ENCODE peak calls at places on chromosomes 12 and 14, in four cellular contexts. Z is endothelial cell, Y is mucosa of descending colon, N is HT-29. C is an unnamed sample.

GRCh38 chr12:52221912-52222457 is 11.1 kb upstream of the KRT7 start:
- DNase-seq in Y (peak; percentile 78), Z (peak; percentile 81), N (peak; percentile 82), C (no peak)

GRCh38 chr12:130872179-130873096 is 572 bp downstream of the RAN start:
- DNase-seq in Y (peak; percentile 40), N (peak; percentile 41), Z (peak; percentile 35), C (no peak)

GRCh38 chr12:56929780-56930179 is 4.4 kb downstream of the SDR9C7 start:
- DNase-seq in Z (no peak), N (no peak), Y (no peak), C (no peak)

GRCh38 chr14:69259531-69260245 is at the start of gene GALNT16:
- DNase-seq in Z (peak; percentile 69), Y (peak; percentile 27), N (no peak), C (no peak)

GRCh38 chr14:90850487-90850886 is 34.3 kb upstream of the TTC7B start:
- DNase-seq in Z (peak; percentile 59), N (peak; percentile 50), Y (no peak), C (no peak)

GRCh38 chr12:18221726-18222125 is 39.6 kb upstream of the PIK3C2G start:
- DNase-seq in Z (no peak), N (no peak), Y (no peak), C (no peak)

GRCh38 chr12:50070314-50071060 is 13.1 kb downstream of the ASIC1 start:
- DNase-seq in Z (peak; percentile 86), Y (peak; percentile 83), N (peak; percentile 86), C (peak; percentile 74)

GRCh38 chr14:75290851-75291250 is 12.2 kb downstream of the FOS start:
- DNase-seq in Z (no peak), Y (no peak), N (no peak), C (no peak)

GRCh38 chr12:93886533-93887511 is 209.6 kb downstream of the CRADD start:
- DNase-seq in Y (no peak), Z (no peak), N (peak; percentile 75), C (peak; percentile 58)

GRCh38 chr12:130762319-130762675 is 46.2 kb upstream of the RIMBP2 start:
- DNase-seq in Y (no peak), N (no peak), Z (no peak), C (no peak)

GRCh38 chr12:52074006-52074405 is 4.2 kb downstream of the ATG101 start:
- DNase-seq in Y (no peak), N (no peak), Z (no peak), C (no peak)

GRCh38 chr12:2664721-2665577 is 129.8 kb upstream of the FKBP4 start:
- DNase-seq in Y (no peak), N (no peak), Z (no peak), C (no peak)

GRCh38 chr14:100471451-100472093 is 115.6 kb downstream of the BEGAIN start:
- DNase-seq in Z (no peak), N (no peak), Y (no peak), C (no peak)

GRCh38 chr12:65649126-65649525 is 175.2 kb upstream of the HMGA2 start:
- DNase-seq in Z (no peak), Y (peak; percentile 33), N (peak; percentile 87), C (peak; percentile 97)

GRCh38 chr12:130838951-130839769 is at the start of gene STX2:
- DNase-seq in N (peak; percentile 65), Y (peak; percentile 89), Z (peak; percentile 92), C (peak; percentile 24)

GRCh38 chr12:95339086-95339788 is 121.6 kb downstream of the VEZT start:
- DNase-seq in Z (no peak), N (no peak), Y (no peak), C (no peak)

GRCh38 chr12:49534806-49535278 is 4.0 kb upstream of the KCNH3 start:
- DNase-seq in Y (no peak), Z (no peak), N (no peak), C (no peak)

GRCh38 chr12:57272337-57273151 is 21.6 kb upstream of the STAC3 start:
- DNase-seq in Z (no peak), N (no peak), Y (no peak), C (no peak)

GRCh38 chr12:72472350-72472749 is 200.2 kb downstream of the TRHDE start:
- DNase-seq in N (no peak), Y (no peak), Z (no peak), C (no peak)

C was measured in astrocyte of the cerebellum.